ENCODE peak calls at places on chromosomes 4 and X, in seven cellular contexts. X, E, G, R, P, A and N are unnamed samples.

GRCh38 chr4:82293304-82293703 is 80.5 kb downstream of the HNRNPD start:
- DNase-seq in R (no peak), E (no peak), A (no peak), G (no peak), P (no peak), X (no peak), N (no peak)

GRCh38 chr4:38281416-38282071 is 321.3 kb downstream of the PTTG2 start:
- DNase-seq in A (no peak), R (no peak), P (peak; percentile 14), E (no peak), G (no peak), X (no peak), N (peak; percentile 19)

GRCh38 chr4:40662962-40663604 is 33.4 kb upstream of the RBM47 start:
- DNase-seq in P (peak; percentile 89), X (peak; percentile 50), E (peak; percentile 82), G (no peak), R (no peak), A (no peak), N (peak; percentile 59)

GRCh38 chrX:1323315-1323714 is 13.3 kb upstream of the IL3RA start:
- DNase-seq in G (peak; percentile 65), X (peak; percentile 71), P (no peak), E (peak; percentile 84), R (peak; percentile 49), A (peak; percentile 85), N (no peak)

GRCh38 chrX:19382500-19383145 is 38.9 kb downstream of the PDHA1 start:
- DNase-seq in G (peak; percentile 15), E (peak; percentile 59), X (peak; percentile 62), P (peak; percentile 32), R (peak; percentile 23), A (peak; percentile 77), N (peak; percentile 13)

GRCh38 chr4:7201351-7202305 is 9.3 kb downstream of the SORCS2 start:
- DNase-seq in E (no peak), R (no peak), X (peak; percentile 18), A (no peak), G (no peak), P (no peak), N (no peak)

GRCh38 chr4:74369860-74370259 is 4.9 kb downstream of the EREG start:
- DNase-seq in A (no peak), E (no peak), X (no peak), G (no peak), R (no peak), P (no peak), N (no peak)

GRCh38 chrX:102345916-102346315 is 93.9 kb downstream of the NXF2B start:
- DNase-seq in A (peak; percentile 75), G (no peak), P (peak; percentile 34), E (peak; percentile 31), X (peak; percentile 41), R (peak; percentile 12), N (peak; percentile 5)

GRCh38 chr4:136925203-136925602 is 607.1 kb downstream of the PCDH18 start:
- DNase-seq in X (no peak), G (no peak), E (no peak), A (no peak), P (no peak), R (no peak), N (no peak)

GRCh38 chr4:40369437-40370278 is 34.5 kb downstream of the CHRNA9 start:
- DNase-seq in E (no peak), P (no peak), A (no peak), X (no peak), R (no peak), G (no peak), N (no peak)

GRCh38 chr4:143335979-143336827 is 473 bp upstream of the GAB1 start:
- DNase-seq in P (peak; percentile 90), R (peak; percentile 91), A (peak; percentile 95), G (no peak), E (peak; percentile 80), X (peak; percentile 94), N (peak; percentile 72)

GRCh38 chr4:98929341-98930267 is 671 bp upstream of the EIF4E start:
- DNase-seq in R (peak; percentile 64), G (peak; percentile 94), X (peak; percentile 76), A (peak; percentile 64), E (peak; percentile 91), P (peak; percentile 98), N (peak; percentile 86)

GRCh38 chrX:29299689-29300088 is 712.4 kb downstream of the IL1RAPL1 start:
- DNase-seq in G (peak; percentile 15), X (no peak), E (peak; percentile 2), A (no peak), R (no peak), P (no peak), N (peak; percentile 5)

GRCh38 chr4:26048378-26048882 is 134.4 kb downstream of the SMIM20 start:
- DNase-seq in X (no peak), R (peak; percentile 38), P (peak; percentile 92), G (no peak), A (no peak), E (no peak), N (peak; percentile 83)

GRCh38 chr4:90317785-90318184 is 190.6 kb downstream of the CCSER1 start:
- DNase-seq in A (no peak), X (no peak), R (no peak), E (no peak), G (peak; percentile 86), P (peak; percentile 94), N (peak; percentile 56)

GRCh38 chr4:92483341-92483740 is 179.6 kb downstream of the GRID2 start:
- DNase-seq in P (no peak), E (no peak), X (no peak), A (no peak), G (no peak), R (no peak), N (no peak)

GRCh38 chr4:40395908-40396806 is 61.0 kb downstream of the CHRNA9 start:
- DNase-seq in G (no peak), R (peak; percentile 36), P (no peak), X (peak; percentile 83), E (peak; percentile 25), A (peak; percentile 47), N (peak; percentile 48)

GRCh38 chr4:48792348-48793006 is 12.4 kb upstream of the FRYL start:
- DNase-seq in G (no peak), X (no peak), R (no peak), P (no peak), A (no peak), E (no peak), N (no peak)

GRCh38 chr4:147826288-147826646 is 94.4 kb downstream of the ARHGAP10 start:
- DNase-seq in P (no peak), E (no peak), A (no peak), X (no peak), G (no peak), R (no peak), N (no peak)

GRCh38 chr4:151340751-151341385 is 15.5 kb upstream of the SH3D19 start:
- DNase-seq in A (no peak), G (no peak), E (no peak), X (no peak), R (no peak), P (peak; percentile 16), N (no peak)

GRCh38 chr4:95889662-95890061 is 49.8 kb downstream of the PDHA2 start:
- DNase-seq in A (peak; percentile 11), P (no peak), X (no peak), E (no peak), G (no peak), R (no peak), N (no peak)

GRCh38 chrX:145820825-145821224 is 3.2 kb downstream of the SLITRK2 start:
- DNase-seq in X (no peak), P (no peak), A (no peak), R (no peak), G (no peak), E (no peak), N (no peak)

GRCh38 chr4:128288689-128289106 is 1.1 kb upstream of the PGRMC2 start:
- DNase-seq in R (no peak), G (no peak), X (no peak), E (peak; percentile 33), A (peak; percentile 64), P (peak; percentile 56), N (peak; percentile 21)

GRCh38 chr4:88953400-88953799 is 103.6 kb downstream of the FAM13A start:
- DNase-seq in A (no peak), X (no peak), R (no peak), P (no peak), E (no peak), G (no peak), N (no peak)

GRCh38 chr4:85790582-85790981 is 315.6 kb downstream of the ARHGAP24 start:
- DNase-seq in E (no peak), X (no peak), A (no peak), R (no peak), G (no peak), P (peak; percentile 79), N (no peak)

GRCh38 chr4:67437974-67438713 is 107.2 kb downstream of the CENPC start:
- DNase-seq in A (no peak), R (no peak), E (no peak), P (peak; percentile 85), X (no peak), G (no peak), N (no peak)

GRCh38 chr4:168273838-168274237 is 44.7 kb downstream of the DDX60 start:
- DNase-seq in A (no peak), X (no peak), E (no peak), G (no peak), P (no peak), R (no peak), N (no peak)

GRCh38 chr4:145544998-145545397 is 63.3 kb downstream of the SMAD1 start:
- DNase-seq in R (no peak), E (no peak), G (no peak), X (no peak), A (no peak), P (no peak), N (no peak)
- TF ChIP-seq CTCF in R (no peak), E (no peak), G (no peak), X (no peak), A (no peak), P (no peak), N (no peak)

DNA sequence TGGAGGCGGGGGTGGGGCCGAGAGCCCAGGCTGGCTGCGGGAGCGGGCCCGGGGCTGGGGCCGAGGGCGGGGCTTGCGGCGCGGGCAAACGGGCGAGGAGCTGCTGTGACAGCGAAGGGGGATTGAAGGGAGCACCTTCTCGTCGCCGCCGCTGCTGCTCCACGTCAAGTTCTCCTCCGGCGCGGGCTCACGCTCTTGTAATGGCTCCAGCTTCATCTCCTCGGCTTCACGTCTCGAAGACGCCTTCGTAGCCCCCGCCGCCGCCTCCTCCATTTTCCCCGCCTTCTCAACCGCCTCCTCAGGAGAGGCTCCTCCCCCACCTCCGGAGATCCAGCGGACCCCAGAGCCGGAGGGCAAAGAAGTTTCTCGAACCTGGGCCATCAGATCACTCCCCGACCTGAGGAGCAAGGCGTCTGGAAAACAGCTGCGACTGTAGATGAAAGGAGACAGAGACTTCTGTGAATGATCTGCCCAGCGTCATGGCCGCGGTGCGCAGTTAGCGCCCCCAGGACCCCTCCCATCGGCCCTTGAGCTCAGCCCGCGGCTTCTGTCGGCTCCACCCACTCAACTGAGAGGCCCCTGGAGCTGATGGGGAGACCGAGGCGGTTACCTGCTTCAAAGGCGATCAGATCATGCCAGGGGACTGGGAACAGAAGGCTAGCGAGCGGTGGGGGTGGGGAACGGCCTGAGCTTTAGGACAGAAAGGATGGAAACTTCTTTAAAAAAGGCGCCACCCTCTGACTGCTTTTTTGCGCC is 911 bp downstream of the USP51 start:
- DNase-seq in A (peak; percentile 65), X (peak; percentile 73), R (peak; percentile 75), P (peak; percentile 8), E (peak; percentile 59), G (no peak), N (peak; percentile 5)
- H3K27ac ChIP-seq in A (peak overlapping the region; percentile 95), X (peak overlapping the region; percentile 88), R (peak overlapping the region; percentile 93), P (peak overlapping the region; percentile 93), E (peak overlapping the region; percentile 81), G (no peak overlapping the region), N (peak overlapping the region; percentile 76)

GRCh38 chr4:70704333-70705145 is 16.2 kb downstream of the UTP3 start:
- DNase-seq in X (peak; percentile 92), A (peak; percentile 94), R (peak; percentile 86), P (peak; percentile 67), E (peak; percentile 73), G (peak; percentile 42), N (peak; percentile 51)
- TF ChIP-seq CTCF in X (peak; percentile 39), A (peak; percentile 63), R (peak; percentile 34), P (peak; percentile 42), E (peak; percentile 33), G (peak; percentile 44), N (peak; percentile 37)

GRCh38 chr4:173264960-173265281 is 69.2 kb downstream of the HMGB2 start:
- DNase-seq in P (no peak), G (no peak), R (peak; percentile 16), X (no peak), A (no peak), E (no peak), N (no peak)
- H3K27ac ChIP-seq in P (no peak overlapping the region), G (no peak overlapping the region), R (peak overlapping the region; percentile 49), X (no peak overlapping the region), A (no peak overlapping the region), E (no peak overlapping the region), N (no peak overlapping the region)